ENCODE peak calls at places on chromosomes 2 and 18, in eight cellular contexts. T, D, K, M, H, W, Y and E are unnamed samples.

GRCh38 chr2:223185638-223186037 is 133.6 kb downstream of the KCNE4 start:
- DNase-seq in M (no peak), H (no peak), K (no peak), T (no peak), D (no peak), Y (no peak), W (no peak), E (no peak)

GRCh38 chr2:101357386-101357785 is 29.9 kb downstream of the CREG2 start:
- DNase-seq in T (no peak), W (no peak), M (no peak), D (no peak), K (no peak), Y (no peak), H (no peak), E (no peak)

GRCh38 chr2:33529771-33530481 is 53.5 kb downstream of the RASGRP3 start:
- DNase-seq in D (peak; percentile 12), T (no peak), K (no peak), Y (no peak), H (no peak), W (no peak), M (no peak), E (no peak)

GRCh38 chr2:205197468-205198129 is 484.7 kb upstream of the NRP2 start:
- DNase-seq in Y (no peak), D (no peak), H (no peak), K (peak; percentile 4), M (no peak), W (no peak), T (no peak), E (no peak)

GRCh38 chr2:184534986-184535385 is 63.3 kb upstream of the ZNF804A start:
- DNase-seq in Y (no peak), M (no peak), W (no peak), H (no peak), K (no peak), D (no peak), T (no peak), E (no peak)

GRCh38 chr2:143522699-143523098 is 393.5 kb downstream of the ARHGAP15 start:
- DNase-seq in W (no peak), T (no peak), D (no peak), Y (no peak), H (no peak), M (no peak), K (no peak), E (no peak)

GRCh38 chr2:160338891-160339290 is 138.8 kb upstream of the ITGB6 start:
- DNase-seq in W (no peak), Y (no peak), T (no peak), K (no peak), D (no peak), M (no peak), H (no peak), E (no peak)

GRCh38 chr18:55251186-55251995 is 292.1 kb upstream of the CCDC68 start:
- DNase-seq in T (no peak), H (no peak), D (peak; percentile 86), M (no peak), W (no peak), Y (no peak), K (no peak), E (no peak)

GRCh38 chr2:66686768-66687167 is 251.8 kb downstream of the MEIS1 start:
- DNase-seq in Y (no peak), K (no peak), D (no peak), W (no peak), T (no peak), H (no peak), M (no peak), E (no peak)

GRCh38 chr18:60060578-60060977 is 160.8 kb downstream of the PMAIP1 start:
- DNase-seq in H (no peak), W (no peak), Y (no peak), K (no peak), D (no peak), M (no peak), T (no peak), E (no peak)

GRCh38 chr2:235939471-235939870 is 228.7 kb downstream of the GBX2 start:
- DNase-seq in W (no peak), T (no peak), Y (no peak), K (no peak), H (no peak), D (no peak), M (no peak), E (no peak)

GRCh38 chr2:134224005-134224404 is 29.9 kb upstream of the MGAT5 start:
- DNase-seq in H (no peak), W (no peak), T (no peak), Y (no peak), K (no peak), M (no peak), D (no peak), E (no peak)

GRCh38 chr2:143110759-143111428 is 18.3 kb upstream of the ARHGAP15 start:
- DNase-seq in D (peak; percentile 63), Y (peak; percentile 4), W (peak; percentile 55), T (peak; percentile 43), K (peak; percentile 50), H (no peak), M (peak; percentile 43), E (peak; percentile 60)

GRCh38 chr2:113282747-113283533 is 4.2 kb upstream of the PAX8 start:
- DNase-seq in Y (no peak), T (no peak), K (no peak), D (no peak), W (no peak), M (no peak), H (no peak), E (no peak)

GRCh38 chr2:201235865-201236811 is 24.2 kb upstream of the CASP8 start:
- DNase-seq in Y (peak; percentile 14), M (no peak), D (peak; percentile 73), K (peak; percentile 33), W (peak; percentile 35), T (peak; percentile 55), H (peak; percentile 51), E (no peak)

GRCh38 chr18:77096936-77097886 is 35.4 kb downstream of the MBP start:
- DNase-seq in Y (no peak), W (no peak), K (no peak), D (no peak), M (no peak), H (no peak), T (no peak), E (no peak)

GRCh38 chr2:236769981-236770671 is 200.5 kb downstream of the ACKR3 start:
- DNase-seq in M (no peak), H (no peak), Y (no peak), T (no peak), W (no peak), D (no peak), K (no peak), E (no peak)

GRCh38 chr2:82825410-82826090 is 1633.5 kb downstream of the SUCLG1 start:
- DNase-seq in M (no peak), K (no peak), D (no peak), H (no peak), T (no peak), W (no peak), Y (no peak), E (no peak)

GRCh38 chr2:241593271-241593670 is 34.7 kb downstream of the BOK start:
- DNase-seq in H (no peak), Y (no peak), K (no peak), T (no peak), D (no peak), M (no peak), W (no peak), E (no peak)

GRCh38 chr18:76741346-76741745 is 81.0 kb upstream of the ZNF236 start:
- DNase-seq in D (no peak), H (no peak), M (no peak), T (no peak), Y (no peak), K (no peak), W (no peak), E (no peak)

GRCh38 chr18:3395466-3395865 is 54.5 kb upstream of the TGIF1 start:
- DNase-seq in T (no peak), M (no peak), D (no peak), H (no peak), Y (no peak), K (no peak), W (no peak), E (no peak)

GRCh38 chr2:110873056-110873502 is 140.7 kb downstream of the ACOXL start:
- DNase-seq in K (no peak), T (no peak), Y (no peak), W (no peak), D (no peak), M (no peak), H (no peak), E (no peak)

GRCh38 chr2:182360012-182360662 is 66.7 kb downstream of the PDE1A start:
- DNase-seq in D (no peak), K (no peak), W (no peak), Y (no peak), H (no peak), M (no peak), T (no peak), E (no peak)

GRCh38 chr2:218396688-218397501 is 2.8 kb upstream of the CTDSP1 start:
- DNase-seq in H (peak; percentile 18), T (peak; percentile 69), M (no peak), W (peak; percentile 70), K (peak; percentile 50), D (peak; percentile 62), Y (peak; percentile 84), E (no peak)

GRCh38 chr18:49250819-49251388 is 209.5 kb downstream of the DYM start:
- DNase-seq in Y (no peak), M (no peak), W (no peak), H (no peak), K (no peak), D (peak; percentile 47), T (no peak), E (no peak)